ENCODE peak calls at places on chromosomes 5 and 9, in seven cellular contexts. One of them, this sample, is unnamed.

GRCh38 chr9:137757613-137758029 is 120.0 kb upstream of the CACNA1B start:
- DNase-seq in endothelial cell of umbilical vein: no peak
- DNase-seq in K562: no peak
- DNase-seq in HCT116: peak; percentile 19
- DNase-seq in H1: no peak
- DNase-seq in HepG2: no peak
- DNase-seq in GM12878: peak; percentile 69
- DNase-seq in this sample: no peak

GRCh38 chr9:123893146-123893545 is 36.8 kb downstream of the DENND1A start:
- DNase-seq in endothelial cell of umbilical vein: no peak
- DNase-seq in K562: no peak
- DNase-seq in HCT116: no peak
- DNase-seq in H1: no peak
- DNase-seq in HepG2: no peak
- DNase-seq in GM12878: no peak
- DNase-seq in this sample: no peak

GRCh38 chr5:91339053-91339710 is 43.9 kb downstream of the ARRDC3 start:
- DNase-seq in endothelial cell of umbilical vein: peak; percentile 54
- DNase-seq in K562: no peak
- DNase-seq in HCT116: no peak
- DNase-seq in H1: no peak
- DNase-seq in HepG2: no peak
- DNase-seq in GM12878: no peak
- DNase-seq in this sample: no peak

GRCh38 chr9:37408933-37409710 is 13.4 kb upstream of the GRHPR start:
- DNase-seq in endothelial cell of umbilical vein: no peak
- DNase-seq in K562: peak; percentile 76
- DNase-seq in HCT116: no peak
- DNase-seq in H1: no peak
- DNase-seq in HepG2: no peak
- DNase-seq in GM12878: peak; percentile 100
- DNase-seq in this sample: no peak

GRCh38 chr5:73814234-73814846 is 188.3 kb downstream of the ARHGEF28 start:
- DNase-seq in endothelial cell of umbilical vein: no peak
- DNase-seq in K562: no peak
- DNase-seq in HCT116: no peak
- DNase-seq in H1: no peak
- DNase-seq in HepG2: no peak
- DNase-seq in GM12878: no peak
- DNase-seq in this sample: no peak

GRCh38 chr5:39586185-39586584 is 161.4 kb upstream of the DAB2 start:
- DNase-seq in endothelial cell of umbilical vein: no peak
- DNase-seq in K562: no peak
- DNase-seq in HCT116: no peak
- DNase-seq in H1: no peak
- DNase-seq in HepG2: no peak
- DNase-seq in GM12878: no peak
- DNase-seq in this sample: no peak

GRCh38 chr9:4615251-4615650 is 46.8 kb upstream of the PLPP6 start:
- DNase-seq in endothelial cell of umbilical vein: no peak
- DNase-seq in K562: no peak
- DNase-seq in HCT116: no peak
- DNase-seq in H1: no peak
- DNase-seq in HepG2: no peak
- DNase-seq in GM12878: no peak
- DNase-seq in this sample: no peak

GRCh38 chr9:127360205-127360604 is 36.8 kb upstream of the SLC2A8 start:
- DNase-seq in endothelial cell of umbilical vein: no peak
- DNase-seq in K562: peak; percentile 41
- DNase-seq in HCT116: no peak
- DNase-seq in H1: no peak
- DNase-seq in HepG2: no peak
- DNase-seq in GM12878: no peak
- DNase-seq in this sample: no peak

GRCh38 chr5:115459844-115460243 is 84.7 kb downstream of the FEM1C start:
- DNase-seq in endothelial cell of umbilical vein: no peak
- DNase-seq in K562: no peak
- DNase-seq in HCT116: peak; percentile 2
- DNase-seq in H1: no peak
- DNase-seq in HepG2: no peak
- DNase-seq in GM12878: no peak
- DNase-seq in this sample: no peak

GRCh38 chr5:157463621-157464407 is 3.8 kb downstream of the NIPAL4 start:
- DNase-seq in endothelial cell of umbilical vein: no peak
- DNase-seq in K562: no peak
- DNase-seq in HCT116: peak; percentile 50
- DNase-seq in H1: no peak
- DNase-seq in HepG2: no peak
- DNase-seq in GM12878: no peak
- DNase-seq in this sample: no peak

GRCh38 chr5:132050661-132051371 is 9.6 kb upstream of the IL3 start:
- DNase-seq in endothelial cell of umbilical vein: no peak
- DNase-seq in K562: no peak
- DNase-seq in HCT116: no peak
- DNase-seq in H1: peak; percentile 32
- DNase-seq in HepG2: no peak
- DNase-seq in GM12878: no peak
- DNase-seq in this sample: no peak

GRCh38 chr5:134005415-134006118 is 792 bp upstream of the VDAC1 start:
- DNase-seq in endothelial cell of umbilical vein: no peak
- DNase-seq in K562: peak; percentile 39
- DNase-seq in HCT116: no peak
- DNase-seq in H1: peak; percentile 71
- DNase-seq in HepG2: no peak
- DNase-seq in GM12878: no peak
- DNase-seq in this sample: no peak

GRCh38 chr5:33284681-33285080 is 156.1 kb upstream of the TARS1 start:
- DNase-seq in endothelial cell of umbilical vein: no peak
- DNase-seq in K562: no peak
- DNase-seq in HCT116: no peak
- DNase-seq in H1: no peak
- DNase-seq in HepG2: no peak
- DNase-seq in GM12878: no peak
- DNase-seq in this sample: no peak

GRCh38 chr9:135926402-135927194 is 19.3 kb upstream of the CAMSAP1 start:
- DNase-seq in endothelial cell of umbilical vein: peak; percentile 51
- DNase-seq in K562: no peak
- DNase-seq in HCT116: peak; percentile 90
- DNase-seq in H1: no peak
- DNase-seq in HepG2: no peak
- DNase-seq in GM12878: no peak
- DNase-seq in this sample: no peak
- TF ChIP-seq POLR2AphosphoS5 in endothelial cell of umbilical vein: no peak
- TF ChIP-seq POLR2AphosphoS5 in K562: no peak
- TF ChIP-seq POLR2AphosphoS5 in HCT116: peak; percentile 32
- TF ChIP-seq POLR2AphosphoS5 in H1: no peak
- TF ChIP-seq POLR2AphosphoS5 in HepG2: no peak
- TF ChIP-seq POLR2AphosphoS5 in GM12878: no peak
- TF ChIP-seq POLR2AphosphoS5 in this sample: no peak

GRCh38 chr5:88689662-88690351 is 193.2 kb downstream of the MEF2C start:
- DNase-seq in endothelial cell of umbilical vein: no peak
- DNase-seq in K562: no peak
- DNase-seq in HCT116: no peak
- DNase-seq in H1: peak; percentile 67
- DNase-seq in HepG2: no peak
- DNase-seq in GM12878: no peak
- DNase-seq in this sample: no peak

GRCh38 chr5:88694087-88694703 is 188.8 kb downstream of the MEF2C start:
- DNase-seq in endothelial cell of umbilical vein: no peak
- DNase-seq in K562: no peak
- DNase-seq in HCT116: no peak
- DNase-seq in H1: no peak
- DNase-seq in HepG2: no peak
- DNase-seq in GM12878: no peak
- DNase-seq in this sample: no peak

GRCh38 chr5:88692979-88693932 is 189.7 kb downstream of the MEF2C start:
- DNase-seq in endothelial cell of umbilical vein: no peak
- DNase-seq in K562: no peak
- DNase-seq in HCT116: no peak
- DNase-seq in H1: peak; percentile 63
- DNase-seq in HepG2: no peak
- DNase-seq in GM12878: no peak
- DNase-seq in this sample: no peak

GRCh38 chr5:88690619-88691560 is 192.1 kb downstream of the MEF2C start:
- DNase-seq in endothelial cell of umbilical vein: peak; percentile 72
- DNase-seq in K562: peak; percentile 73
- DNase-seq in HCT116: peak; percentile 44
- DNase-seq in H1: peak; percentile 85
- DNase-seq in HepG2: peak; percentile 7
- DNase-seq in GM12878: no peak
- DNase-seq in this sample: no peak

GRCh38 chr5:88691945-88692868 is 190.8 kb downstream of the MEF2C start:
- DNase-seq in endothelial cell of umbilical vein: no peak
- DNase-seq in K562: no peak
- DNase-seq in HCT116: no peak
- DNase-seq in H1: peak; percentile 68
- DNase-seq in HepG2: no peak
- DNase-seq in GM12878: no peak
- DNase-seq in this sample: no peak
- TF ChIP-seq EZH2 in endothelial cell of umbilical vein: peak; percentile 93
- TF ChIP-seq EZH2 in K562: peak; percentile 33
- TF ChIP-seq EZH2 in HCT116: no peak
- TF ChIP-seq EZH2 in H1: peak; percentile 93
- TF ChIP-seq EZH2 in HepG2: no peak
- TF ChIP-seq EZH2 in GM12878: no peak
- TF ChIP-seq EZH2 in this sample: no peak

GRCh38 chr5:60243713-60244112 is 350.2 kb upstream of the PDE4D start:
- DNase-seq in endothelial cell of umbilical vein: no peak
- DNase-seq in K562: no peak
- DNase-seq in HCT116: no peak
- DNase-seq in H1: no peak
- DNase-seq in HepG2: no peak
- DNase-seq in GM12878: no peak
- DNase-seq in this sample: no peak

GRCh38 chr5:60248900-60249299 is 355.4 kb upstream of the PDE4D start:
- DNase-seq in endothelial cell of umbilical vein: no peak
- DNase-seq in K562: no peak
- DNase-seq in HCT116: no peak
- DNase-seq in H1: no peak
- DNase-seq in HepG2: no peak
- DNase-seq in GM12878: peak; percentile 70
- DNase-seq in this sample: no peak
- H3K9ac ChIP-seq in endothelial cell of umbilical vein: no peak overlapping the region
- H3K9ac ChIP-seq in K562: no peak overlapping the region
- H3K9ac ChIP-seq in HCT116: no peak overlapping the region
- H3K9ac ChIP-seq in H1: no peak overlapping the region
- H3K9ac ChIP-seq in HepG2: no peak overlapping the region
- H3K9ac ChIP-seq in GM12878: no peak overlapping the region
- H3K9ac ChIP-seq in this sample: no peak overlapping the region

DNA sequence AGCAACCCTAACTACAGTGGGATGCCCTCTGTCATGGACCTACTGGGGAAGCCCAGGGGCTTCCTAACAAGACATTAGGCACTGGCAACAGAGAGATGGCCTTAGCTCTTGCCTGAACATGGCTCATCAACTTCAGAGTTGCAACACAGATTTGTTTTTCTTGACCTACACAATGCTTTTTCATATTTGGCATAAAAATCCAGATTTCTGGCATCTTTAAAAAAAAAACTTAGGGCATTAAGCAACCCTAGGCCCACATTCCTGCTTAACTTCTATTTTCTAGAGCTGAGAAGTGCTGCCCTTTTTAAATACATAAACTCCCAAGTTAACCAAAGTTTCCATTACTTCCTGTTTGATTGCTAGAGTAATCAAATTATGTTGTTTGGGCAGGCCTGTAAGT is 8.0 kb downstream of the GRIA1 start:
- DNase-seq in endothelial cell of umbilical vein: no peak
- DNase-seq in K562: no peak
- DNase-seq in HCT116: no peak
- DNase-seq in H1: no peak
- DNase-seq in HepG2: no peak
- DNase-seq in GM12878: no peak
- DNase-seq in this sample: no peak
- TF ChIP-seq POLR2AphosphoS5 in endothelial cell of umbilical vein: no peak
- TF ChIP-seq POLR2AphosphoS5 in K562: no peak
- TF ChIP-seq POLR2AphosphoS5 in HCT116: no peak
- TF ChIP-seq POLR2AphosphoS5 in H1: no peak
- TF ChIP-seq POLR2AphosphoS5 in HepG2: no peak
- TF ChIP-seq POLR2AphosphoS5 in GM12878: no peak
- TF ChIP-seq POLR2AphosphoS5 in this sample: no peak

GRCh38 chr5:122300968-122301367 is 11.1 kb upstream of the SNCAIP start:
- DNase-seq in endothelial cell of umbilical vein: no peak
- DNase-seq in K562: no peak
- DNase-seq in HCT116: no peak
- DNase-seq in H1: no peak
- DNase-seq in HepG2: no peak
- DNase-seq in GM12878: no peak
- DNase-seq in this sample: no peak
- TF ChIP-seq EZH2 in endothelial cell of umbilical vein: no peak
- TF ChIP-seq EZH2 in K562: no peak
- TF ChIP-seq EZH2 in HCT116: no peak
- TF ChIP-seq EZH2 in H1: no peak
- TF ChIP-seq EZH2 in HepG2: no peak
- TF ChIP-seq EZH2 in GM12878: no peak
- TF ChIP-seq EZH2 in this sample: no peak

GRCh38 chr5:15797116-15797515 is 297.1 kb downstream of the FBXL7 start:
- DNase-seq in endothelial cell of umbilical vein: no peak
- DNase-seq in K562: no peak
- DNase-seq in HCT116: no peak
- DNase-seq in H1: no peak
- DNase-seq in HepG2: no peak
- DNase-seq in GM12878: no peak
- DNase-seq in this sample: no peak
- H3K9ac ChIP-seq in endothelial cell of umbilical vein: no peak overlapping the region
- H3K9ac ChIP-seq in K562: no peak overlapping the region
- H3K9ac ChIP-seq in HCT116: no peak overlapping the region
- H3K9ac ChIP-seq in H1: no peak overlapping the region
- H3K9ac ChIP-seq in HepG2: no peak overlapping the region
- H3K9ac ChIP-seq in GM12878: no peak overlapping the region
- H3K9ac ChIP-seq in this sample: no peak overlapping the region

This sample was measured in SK-N-MC.